ENCODE peak calls at places on chromosomes 13 and 19, in six cellular contexts. One of them, this sample, is unnamed.

GRCh38 chr13:73090116-73090811 is 31.5 kb downstream of the KLF5 start:
- DNase-seq in activated naive CD4-positive, alpha-beta T cell: no peak
- DNase-seq in adipocyte: peak
- DNase-seq in nephron progenitor cell: no peak
- DNase-seq in AG04449: peak
- DNase-seq in stimulated activated CD4-positive, alpha-beta T cell treated with anti-CD3 and anti-CD28 coated beads, Interleukin-4, amount 100 ng/mL, for 48 hours: no peak
- DNase-seq in this sample: peak

GRCh38 chr13:99981115-99982020 is at the start of gene ZIC2:
- DNase-seq in activated naive CD4-positive, alpha-beta T cell: no peak
- DNase-seq in adipocyte: peak
- DNase-seq in nephron progenitor cell: peak
- DNase-seq in AG04449: no peak
- DNase-seq in stimulated activated CD4-positive, alpha-beta T cell treated with anti-CD3 and anti-CD28 coated beads, Interleukin-4, amount 100 ng/mL, for 48 hours: no peak
- DNase-seq in this sample: no peak

GRCh38 chr19:37329686-37330085 is 41.2 kb upstream of the ZNF527 start:
- DNase-seq in activated naive CD4-positive, alpha-beta T cell: no peak
- DNase-seq in adipocyte: no peak
- DNase-seq in nephron progenitor cell: no peak
- DNase-seq in AG04449: no peak
- DNase-seq in stimulated activated CD4-positive, alpha-beta T cell treated with anti-CD3 and anti-CD28 coated beads, Interleukin-4, amount 100 ng/mL, for 48 hours: no peak
- DNase-seq in this sample: no peak

GRCh38 chr13:72643339-72643989 is 84.0 kb downstream of the MZT1 start:
- DNase-seq in activated naive CD4-positive, alpha-beta T cell: peak
- DNase-seq in adipocyte: peak
- DNase-seq in nephron progenitor cell: peak
- DNase-seq in AG04449: no peak
- DNase-seq in stimulated activated CD4-positive, alpha-beta T cell treated with anti-CD3 and anti-CD28 coated beads, Interleukin-4, amount 100 ng/mL, for 48 hours: peak
- DNase-seq in this sample: peak

GRCh38 chr13:50760751-50761150 is 82.7 kb downstream of the DLEU7 start:
- DNase-seq in activated naive CD4-positive, alpha-beta T cell: no peak
- DNase-seq in adipocyte: peak
- DNase-seq in nephron progenitor cell: no peak
- DNase-seq in AG04449: no peak
- DNase-seq in stimulated activated CD4-positive, alpha-beta T cell treated with anti-CD3 and anti-CD28 coated beads, Interleukin-4, amount 100 ng/mL, for 48 hours: no peak
- DNase-seq in this sample: no peak

GRCh38 chr19:2883686-2884439 is 16.7 kb downstream of the ZNF556 start:
- DNase-seq in activated naive CD4-positive, alpha-beta T cell: no peak
- DNase-seq in adipocyte: peak
- DNase-seq in nephron progenitor cell: no peak
- DNase-seq in AG04449: no peak
- DNase-seq in stimulated activated CD4-positive, alpha-beta T cell treated with anti-CD3 and anti-CD28 coated beads, Interleukin-4, amount 100 ng/mL, for 48 hours: no peak
- DNase-seq in this sample: no peak

GRCh38 chr13:60759499-60759898 is 362.5 kb downstream of the TDRD3 start:
- DNase-seq in activated naive CD4-positive, alpha-beta T cell: no peak
- DNase-seq in adipocyte: peak
- DNase-seq in nephron progenitor cell: no peak
- DNase-seq in AG04449: no peak
- DNase-seq in stimulated activated CD4-positive, alpha-beta T cell treated with anti-CD3 and anti-CD28 coated beads, Interleukin-4, amount 100 ng/mL, for 48 hours: no peak
- DNase-seq in this sample: no peak

GRCh38 chr13:101845501-101846012 is 393.1 kb downstream of the ITGBL1 start:
- DNase-seq in activated naive CD4-positive, alpha-beta T cell: no peak
- DNase-seq in adipocyte: no peak
- DNase-seq in nephron progenitor cell: no peak
- DNase-seq in AG04449: no peak
- DNase-seq in stimulated activated CD4-positive, alpha-beta T cell treated with anti-CD3 and anti-CD28 coated beads, Interleukin-4, amount 100 ng/mL, for 48 hours: no peak
- DNase-seq in this sample: peak

GRCh38 chr13:25046274-25046984 is 49.5 kb upstream of the PABPC3 start:
- DNase-seq in activated naive CD4-positive, alpha-beta T cell: no peak
- DNase-seq in adipocyte: peak
- DNase-seq in nephron progenitor cell: peak
- DNase-seq in AG04449: no peak
- DNase-seq in stimulated activated CD4-positive, alpha-beta T cell treated with anti-CD3 and anti-CD28 coated beads, Interleukin-4, amount 100 ng/mL, for 48 hours: no peak
- DNase-seq in this sample: no peak

GRCh38 chr13:95113601-95114000 is 187.7 kb downstream of the ABCC4 start:
- DNase-seq in activated naive CD4-positive, alpha-beta T cell: no peak
- DNase-seq in adipocyte: no peak
- DNase-seq in nephron progenitor cell: no peak
- DNase-seq in AG04449: no peak
- DNase-seq in stimulated activated CD4-positive, alpha-beta T cell treated with anti-CD3 and anti-CD28 coated beads, Interleukin-4, amount 100 ng/mL, for 48 hours: no peak
- DNase-seq in this sample: no peak

GRCh38 chr19:4909172-4909896 is at the start of gene UHRF1:
- DNase-seq in activated naive CD4-positive, alpha-beta T cell: peak
- DNase-seq in adipocyte: no peak
- DNase-seq in nephron progenitor cell: peak
- DNase-seq in AG04449: no peak
- DNase-seq in stimulated activated CD4-positive, alpha-beta T cell treated with anti-CD3 and anti-CD28 coated beads, Interleukin-4, amount 100 ng/mL, for 48 hours: peak
- DNase-seq in this sample: no peak

GRCh38 chr13:79913141-79913827 is 427.6 kb downstream of the SPRY2 start:
- DNase-seq in activated naive CD4-positive, alpha-beta T cell: no peak
- DNase-seq in adipocyte: no peak
- DNase-seq in nephron progenitor cell: no peak
- DNase-seq in AG04449: no peak
- DNase-seq in stimulated activated CD4-positive, alpha-beta T cell treated with anti-CD3 and anti-CD28 coated beads, Interleukin-4, amount 100 ng/mL, for 48 hours: no peak
- DNase-seq in this sample: no peak

GRCh38 chr13:46386996-46387851 is at the start of gene RUBCNL:
- DNase-seq in activated naive CD4-positive, alpha-beta T cell: no peak
- DNase-seq in adipocyte: peak
- DNase-seq in nephron progenitor cell: peak
- DNase-seq in AG04449: no peak
- DNase-seq in stimulated activated CD4-positive, alpha-beta T cell treated with anti-CD3 and anti-CD28 coated beads, Interleukin-4, amount 100 ng/mL, for 48 hours: peak
- DNase-seq in this sample: no peak

GRCh38 chr19:36837525-36837901 is 674 bp downstream of the ZNF790 start:
- DNase-seq in activated naive CD4-positive, alpha-beta T cell: no peak
- DNase-seq in adipocyte: no peak
- DNase-seq in nephron progenitor cell: no peak
- DNase-seq in AG04449: no peak
- DNase-seq in stimulated activated CD4-positive, alpha-beta T cell treated with anti-CD3 and anti-CD28 coated beads, Interleukin-4, amount 100 ng/mL, for 48 hours: peak
- DNase-seq in this sample: no peak